ENCODE peak calls at places on chromosomes 5 and 9, in five cellular contexts. G is K562, O is prostate gland, I is spleen, S is sigmoid colon. P is an unnamed sample.
A peak's percentile ranks its signal among the peaks of the same experiment; 100 is the strongest.

GRCh38 chr9:109989296-109989695 is 209.3 kb downstream of the PALM2AKAP2 start:
- DNase-seq in G (no peak), O (no peak), I (no peak), S (no peak), P (no peak)

GRCh38 chr5:111953351-111954127 is 196.5 kb upstream of the NREP start:
- DNase-seq in G (no peak), O (no peak), I (no peak), S (no peak), P (no peak)

GRCh38 chr5:43631182-43631910 is 28.4 kb downstream of the NNT start:
- DNase-seq in G (peak; percentile 75), O (peak; percentile 34), I (no peak), S (peak; percentile 71), P (peak; percentile 19)

GRCh38 chr5:1410156-1411014 is 34.9 kb downstream of the SLC6A3 start:
- DNase-seq in G (no peak), O (no peak), I (peak; percentile 51), S (peak; percentile 35), P (no peak)

GRCh38 chr9:14908221-14909206 is 1.7 kb downstream of the FREM1 start:
- DNase-seq in G (no peak), O (no peak), I (no peak), S (no peak), P (no peak)

GRCh38 chr9:109968702-109969450 is 188.9 kb downstream of the PALM2AKAP2 start:
- DNase-seq in G (no peak), O (no peak), I (no peak), S (no peak), P (no peak)

GRCh38 chr5:135086326-135086725 is 52.3 kb upstream of the PITX1 start:
- DNase-seq in G (no peak), O (no peak), I (peak; percentile 34), S (peak; percentile 29), P (no peak)

GRCh38 chr5:172939045-172939444 is 20.2 kb upstream of the RPL26L1 start:
- DNase-seq in G (peak; percentile 62), O (no peak), I (peak; percentile 68), S (no peak), P (no peak)

GRCh38 chr5:174751154-174751990 is 27.0 kb downstream of the MSX2 start:
- DNase-seq in G (no peak), O (no peak), I (no peak), S (no peak), P (no peak)

GRCh38 chr5:53303105-53303504 is 177.3 kb upstream of the FST start:
- DNase-seq in G (no peak), O (no peak), I (no peak), S (no peak), P (no peak)

GRCh38 chr9:2260401-2261306 is 245.5 kb downstream of the SMARCA2 start:
- DNase-seq in G (no peak), O (no peak), I (no peak), S (no peak), P (no peak)

GRCh38 chr5:107917983-107918382 is 247.2 kb upstream of the EFNA5 start:
- DNase-seq in G (no peak), O (no peak), I (no peak), S (no peak), P (no peak)

GRCh38 chr5:65076251-65076869 is 307.6 kb downstream of the CWC27 start:
- DNase-seq in G (peak; percentile 82), O (no peak), I (no peak), S (no peak), P (peak; percentile 17)

GRCh38 chr9:78860806-78861475 is 564.0 kb downstream of the PSAT1 start:
- DNase-seq in G (no peak), O (no peak), I (no peak), S (no peak), P (no peak)

GRCh38 chr5:66658516-66658915 is 62.3 kb downstream of the MAST4 start:
- DNase-seq in G (no peak), O (no peak), I (no peak), S (no peak), P (no peak)

GRCh38 chr5:35029333-35029732 is 18.4 kb downstream of the AGXT2 start:
- DNase-seq in G (no peak), O (no peak), I (no peak), S (no peak), P (no peak)

GRCh38 chr5:948472-949274 is 56.0 kb downstream of the TRIP13 start:
- DNase-seq in G (no peak), O (no peak), I (peak; percentile 59), S (no peak), P (no peak)

GRCh38 chr9:4099961-4100360 is 199.9 kb downstream of the GLIS3 start:
- DNase-seq in G (no peak), O (no peak), I (no peak), S (no peak), P (no peak)

GRCh38 chr5:98510601-98511000 is 262.9 kb upstream of the RGMB start:
- DNase-seq in G (no peak), O (no peak), I (no peak), S (no peak), P (no peak)

GRCh38 chr9:17082343-17082742 is 52.5 kb upstream of the CNTLN start:
- DNase-seq in G (no peak), O (no peak), I (no peak), S (peak; percentile 73), P (no peak)

GRCh38 chr5:76144892-76145291 is 61.7 kb downstream of the SV2C start:
- DNase-seq in G (no peak), O (no peak), I (no peak), S (no peak), P (no peak)

GRCh38 chr5:126449751-126450271 is 26.6 kb downstream of the GRAMD2B start:
- DNase-seq in G (no peak), O (no peak), I (no peak), S (no peak), P (no peak)

GRCh38 chr5:149740866-149741459 is 10.9 kb downstream of the PPARGC1B start:
- DNase-seq in G (no peak), O (no peak), I (no peak), S (no peak), P (no peak)

GRCh38 chr5:4295663-4296339 is 700.2 kb downstream of the IRX1 start:
- DNase-seq in G (peak; percentile 20), O (no peak), I (no peak), S (no peak), P (no peak)

GRCh38 chr5:60672693-60673264 is 27.2 kb downstream of the DEPDC1B start:
- DNase-seq in G (no peak), O (no peak), I (no peak), S (no peak), P (peak; percentile 75)

GRCh38 chr9:137724114-137724445 is 105.3 kb downstream of the EHMT1 start:
- DNase-seq in G (peak; percentile 50), O (no peak), I (no peak), S (no peak), P (no peak)

GRCh38 chr9:35667939-35668338 is 2.9 kb upstream of the ARHGEF39 start:
- DNase-seq in G (no peak), O (no peak), I (no peak), S (no peak), P (no peak)

GRCh38 chr9:106757539-106757938 is 105.4 kb upstream of the ZNF462 start:
- DNase-seq in G (no peak), O (no peak), I (no peak), S (no peak), P (no peak)

GRCh38 chr9:37960631-37961030 is 56.7 kb upstream of the SLC25A51 start:
- DNase-seq in G (no peak), O (no peak), I (no peak), S (no peak), P (no peak)

GRCh38 chr5:582936-583635 is 29.1 kb upstream of the CEP72 start:
- DNase-seq in G (no peak), O (no peak), I (no peak), S (peak; percentile 36), P (no peak)

GRCh38 chr5:113340537-113340936 is 94.3 kb downstream of the TSSK1B start:
- DNase-seq in G (no peak), O (no peak), I (no peak), S (no peak), P (no peak)

GRCh38 chr5:76479973-76480667 is 77.0 kb downstream of the IQGAP2 start:
- DNase-seq in G (peak; percentile 41), O (no peak), I (no peak), S (no peak), P (peak; percentile 84)

GRCh38 chr5:19616821-19617220 is 371.2 kb downstream of the CDH18 start:
- DNase-seq in G (no peak), O (no peak), I (no peak), S (no peak), P (no peak)

GRCh38 chr5:124869481-124870033 is 123.1 kb upstream of the ZNF608 start:
- DNase-seq in G (no peak), O (no peak), I (no peak), S (no peak), P (no peak)
- TF ChIP-seq POLR2AphosphoS5 in G (no peak), O (no peak), I (no peak), S (no peak), P (no peak)

GRCh38 chr9:113649054-113649453 is 185.5 kb downstream of the RGS3 start:
- DNase-seq in G (no peak), O (no peak), I (peak; percentile 77), S (peak; percentile 94), P (peak; percentile 34)

GRCh38 chr9:113650207-113651131 is 186.9 kb downstream of the RGS3 start:
- DNase-seq in G (no peak), O (no peak), I (no peak), S (peak; percentile 65), P (no peak)

GRCh38 chr9:113648586-113648985 is 185.1 kb downstream of the RGS3 start:
- DNase-seq in G (no peak), O (no peak), I (no peak), S (no peak), P (no peak)

GRCh38 chr9:113648048-113648447 is 184.5 kb downstream of the RGS3 start:
- DNase-seq in G (no peak), O (no peak), I (peak; percentile 23), S (peak; percentile 50), P (no peak)

GRCh38 chr9:113649855-113650206 is 186.3 kb downstream of the RGS3 start:
- DNase-seq in G (no peak), O (no peak), I (peak; percentile 12), S (no peak), P (no peak)
- H3K27ac ChIP-seq in G (no peak overlapping the region), O (no peak overlapping the region), I (no peak overlapping the region), S (no peak overlapping the region), P (no peak overlapping the region)

GRCh38 chr5:62041364-62041763 is 264.6 kb upstream of the KIF2A start:
- DNase-seq in G (no peak), O (no peak), I (no peak), S (no peak), P (no peak)
- TF ChIP-seq POLR2AphosphoS5 in G (no peak), O (no peak), I (no peak), S (no peak), P (no peak)

GRCh38 chr9:112086627-112087026 is 88.5 kb downstream of the SUSD1 start:
- DNase-seq in G (no peak), O (no peak), I (no peak), S (no peak), P (no peak)
- H3K27ac ChIP-seq in G (no peak overlapping the region), O (no peak overlapping the region), I (no peak overlapping the region), S (no peak overlapping the region), P (no peak overlapping the region)

P was measured in transverse colon.